ENCODE peak calls at places on chromosome 20, in eight cellular contexts. Z is brain microvascular endothelial cell; M is H1; J is WTC11; S is fibroblast of the aortic adventitia; U is type B pancreatic cell; W is Calu3; B is CD8-positive, alpha-beta T cell. X is an unnamed sample.

GRCh38 chr20:47981242-47981641 is 196.0 kb upstream of the SULF2 start:
- DNase-seq in Z (no peak), M (no peak), J (no peak), S (no peak), U (no peak), W (no peak), B (no peak), X (no peak)

GRCh38 chr20:46001498-46001897 is 7.2 kb upstream of the MMP9 start:
- DNase-seq in Z (no peak), M (no peak), J (no peak), S (no peak), U (no peak), W (no peak), B (no peak), X (no peak)

GRCh38 chr20:57703013-57703412 is 6.8 kb downstream of the PMEPA1 start:
- DNase-seq in Z (no peak), M (no peak), J (no peak), S (no peak), U (no peak), W (no peak), B (no peak), X (no peak)

GRCh38 chr20:43853918-43854317 is 60.7 kb upstream of the TOX2 start:
- DNase-seq in Z (no peak), M (no peak), J (no peak), S (no peak), U (no peak), W (no peak), B (no peak), X (no peak)

GRCh38 chr20:44586986-44587980 is 4.9 kb downstream of the PKIG start:
- DNase-seq in Z (no peak), M (no peak), J (no peak), S (no peak), U (no peak), W (no peak), B (no peak), X (no peak)

GRCh38 chr20:3612795-3613560 is 50.2 kb downstream of the GFRA4 start:
- DNase-seq in Z (no peak), M (no peak), J (no peak), S (peak; percentile 32), U (no peak), W (no peak), B (no peak), X (no peak)

GRCh38 chr20:58112017-58112781 is 116.3 kb downstream of the ANKRD60 start:
- DNase-seq in Z (peak; percentile 67), M (no peak), J (no peak), S (peak; percentile 37), U (no peak), W (peak; percentile 66), B (no peak), X (no peak)

GRCh38 chr20:25571240-25571639 is 14.1 kb downstream of the NINL start:
- DNase-seq in Z (no peak), M (no peak), J (no peak), S (no peak), U (no peak), W (no peak), B (no peak), X (no peak)

GRCh38 chr20:59047938-59048680 is 5.5 kb upstream of the PRELID3B start:
- DNase-seq in Z (peak; percentile 18), M (no peak), J (no peak), S (peak; percentile 25), U (no peak), W (no peak), B (no peak), X (no peak)

GRCh38 chr20:823326-823902 is 10.1 kb upstream of the FAM110A start:
- DNase-seq in Z (no peak), M (no peak), J (no peak), S (no peak), U (peak; percentile 57), W (no peak), B (no peak), X (no peak)

GRCh38 chr20:48772183-48772976 is 55.4 kb downstream of the PREX1 start:
- DNase-seq in Z (no peak), M (no peak), J (no peak), S (no peak), U (no peak), W (no peak), B (no peak), X (no peak)

GRCh38 chr20:56827763-56828162 is 198.7 kb downstream of the TFAP2C start:
- DNase-seq in Z (no peak), M (no peak), J (no peak), S (no peak), U (no peak), W (no peak), B (no peak), X (no peak)

GRCh38 chr20:59120491-59120890 is 43.1 kb upstream of the ZNF831 start:
- DNase-seq in Z (no peak), M (no peak), J (no peak), S (no peak), U (no peak), W (no peak), B (peak; percentile 46), X (peak; percentile 25)

GRCh38 chr20:49394264-49394663 is 88.2 kb downstream of the KCNB1 start:
- DNase-seq in Z (peak; percentile 12), M (no peak), J (no peak), S (peak; percentile 70), U (no peak), W (no peak), B (no peak), X (no peak)

GRCh38 chr20:19644085-19644484 is 114.0 kb upstream of the RIN2 start:
- DNase-seq in Z (no peak), M (no peak), J (no peak), S (no peak), U (no peak), W (no peak), B (no peak), X (no peak)

GRCh38 chr20:60403105-60403741 is 445.0 kb downstream of the CDH26 start:
- DNase-seq in Z (no peak), M (no peak), J (no peak), S (no peak), U (no peak), W (no peak), B (no peak), X (no peak)

GRCh38 chr20:59670786-59671492 is 66.6 kb downstream of the PHACTR3 start:
- DNase-seq in Z (no peak), M (no peak), J (no peak), S (no peak), U (peak; percentile 37), W (no peak), B (no peak), X (no peak)

GRCh38 chr20:10984899-10985298 is 311.1 kb upstream of the JAG1 start:
- DNase-seq in Z (no peak), M (no peak), J (no peak), S (no peak), U (no peak), W (no peak), B (no peak), X (no peak)

GRCh38 chr20:19045366-19045765 is 167.1 kb upstream of the SLC24A3 start:
- DNase-seq in Z (no peak), M (no peak), J (no peak), S (no peak), U (no peak), W (no peak), B (no peak), X (no peak)

GRCh38 chr20:22770240-22770800 is 185.9 kb upstream of the FOXA2 start:
- DNase-seq in Z (no peak), M (no peak), J (no peak), S (no peak), U (no peak), W (no peak), B (no peak), X (no peak)

GRCh38 chr20:59398552-59399265 is 98.3 kb downstream of the EDN3 start:
- DNase-seq in Z (no peak), M (no peak), J (no peak), S (no peak), U (no peak), W (no peak), B (no peak), X (no peak)

GRCh38 chr20:62830821-62831220 is 14.0 kb downstream of the COL9A3 start:
- DNase-seq in Z (no peak), M (no peak), J (no peak), S (no peak), U (no peak), W (no peak), B (no peak), X (no peak)
- TF ChIP-seq CTCF in Z (no peak), M (no peak), J (no peak), S (no peak), U (no peak), W (no peak), B (no peak), X (no peak)

GRCh38 chr20:7031222-7031621 is 263.7 kb downstream of the BMP2 start:
- DNase-seq in Z (no peak), M (no peak), J (no peak), S (peak; percentile 9), U (no peak), W (no peak), B (no peak), X (no peak)
- TF ChIP-seq CTCF in Z (peak; percentile 38), M (peak; percentile 44), J (no peak), S (peak; percentile 50), U (peak; percentile 50), W (no peak), B (no peak), X (no peak)

DNA sequence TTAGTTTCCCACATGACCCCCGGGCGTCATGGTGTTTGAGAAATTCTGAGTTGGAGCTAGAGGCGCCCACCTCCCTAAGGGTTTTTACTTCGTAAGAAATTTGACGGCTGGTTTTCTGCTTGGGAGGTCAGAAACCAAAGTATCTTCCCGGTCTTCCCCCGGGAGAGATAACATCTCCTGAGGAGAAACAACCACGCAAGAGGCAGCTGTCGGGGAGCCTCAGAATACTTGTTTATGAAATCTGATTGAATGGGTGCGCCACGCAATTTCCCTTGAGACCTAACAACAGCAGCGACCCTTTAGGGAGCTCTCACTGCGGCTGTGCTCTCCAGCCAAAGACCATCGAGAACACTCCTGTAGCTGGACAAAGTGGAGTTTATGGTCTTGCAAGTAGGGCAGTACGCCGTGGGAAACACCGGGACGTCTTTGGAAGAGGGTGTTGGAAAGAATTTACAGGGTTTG is 588 bp upstream of the EIF2S2 start:
- DNase-seq in Z (peak; percentile 34), M (no peak), J (peak; percentile 12), S (peak; percentile 56), U (no peak), W (peak; percentile 36), B (peak; percentile 28), X (peak; percentile 37)
- TF ChIP-seq CTCF in Z (no peak), M (no peak), J (no peak), S (no peak), U (no peak), W (no peak), B (no peak), X (no peak)

GRCh38 chr20:2398453-2398852 is 17.8 kb downstream of the TGM6 start:
- DNase-seq in Z (no peak), M (no peak), J (no peak), S (no peak), U (no peak), W (no peak), B (no peak), X (no peak)

GRCh38 chr20:2396241-2396814 is 15.6 kb downstream of the TGM6 start:
- DNase-seq in Z (no peak), M (no peak), J (no peak), S (no peak), U (no peak), W (no peak), B (no peak), X (no peak)

GRCh38 chr20:2397091-2397490 is 16.4 kb downstream of the TGM6 start:
- DNase-seq in Z (no peak), M (no peak), J (no peak), S (no peak), U (no peak), W (no peak), B (no peak), X (no peak)

GRCh38 chr20:2399390-2399789 is 18.7 kb downstream of the TGM6 start:
- DNase-seq in Z (no peak), M (no peak), J (no peak), S (no peak), U (no peak), W (no peak), B (no peak), X (no peak)

GRCh38 chr20:2397595-2398145 is 17.0 kb downstream of the TGM6 start:
- DNase-seq in Z (no peak), M (no peak), J (peak; percentile 32), S (no peak), U (no peak), W (no peak), B (no peak), X (no peak)
- TF ChIP-seq CTCF in Z (no peak), M (peak; percentile 53), J (peak; percentile 25), S (no peak), U (no peak), W (no peak), B (no peak), X (no peak)